ENCODE peak calls at places on chromosome 5, in five cellular contexts. X, C, K, M and J are unnamed samples.

GRCh38 chr5:76785493-76785892 is 33.3 kb upstream of the F2RL1 start:
- DNase-seq in C (no peak), X (peak), K (no peak), M (peak), J (no peak)

GRCh38 chr5:35012796-35013195 is 35.0 kb downstream of the AGXT2 start:
- DNase-seq in C (no peak), X (no peak), M (no peak), K (no peak), J (no peak)

GRCh38 chr5:156762656-156763055 is 87.4 kb upstream of the PPP1R2B start:
- DNase-seq in X (no peak), C (no peak), M (no peak), K (no peak), J (no peak)

GRCh38 chr5:56050566-56051292 is 56.0 kb upstream of the IL6ST start:
- DNase-seq in X (no peak), K (no peak), M (no peak), C (no peak), J (peak)

GRCh38 chr5:113038714-113039113 is 62.1 kb downstream of the DCP2 start:
- DNase-seq in X (no peak), K (no peak), M (no peak), C (no peak), J (peak)

GRCh38 chr5:139108056-139108811 is 89.9 kb downstream of the SIL1 start:
- DNase-seq in X (no peak), C (no peak), M (no peak), K (no peak), J (no peak)

GRCh38 chr5:158813275-158813674 is 286.4 kb downstream of the EBF1 start:
- DNase-seq in M (no peak), C (no peak), K (no peak), X (no peak), J (peak)

GRCh38 chr5:40911278-40911677 is 2.0 kb downstream of the C7 start:
- DNase-seq in X (no peak), M (no peak), C (no peak), K (no peak), J (no peak)

GRCh38 chr5:68110264-68110663 is 105.3 kb upstream of the PIK3R1 start:
- DNase-seq in M (no peak), C (no peak), X (no peak), K (no peak), J (no peak)

GRCh38 chr5:61309115-61309514 is 22.9 kb upstream of the ZSWIM6 start:
- DNase-seq in K (no peak), X (no peak), M (no peak), C (no peak), J (no peak)

GRCh38 chr5:114243281-114243982 is 118.4 kb upstream of the KCNN2 start:
- DNase-seq in X (no peak), C (no peak), M (no peak), K (no peak), J (no peak)

GRCh38 chr5:158119852-158120708 is 261.1 kb upstream of the CLINT1 start:
- DNase-seq in M (no peak), K (no peak), X (no peak), C (no peak), J (no peak)

GRCh38 chr5:172571413-172571812 is 69.7 kb upstream of the NEURL1B start:
- DNase-seq in K (no peak), M (no peak), C (no peak), X (no peak), J (no peak)

GRCh38 chr5:133129192-133129748 is 77.5 kb downstream of the HSPA4 start:
- DNase-seq in C (no peak), X (no peak), M (no peak), K (no peak), J (no peak)

GRCh38 chr5:157132302-157132612 is 10.4 kb downstream of the MED7 start:
- DNase-seq in M (no peak), C (no peak), K (no peak), X (no peak), J (no peak)

GRCh38 chr5:97070234-97070633 is 72.2 kb downstream of the LIX1 start:
- DNase-seq in K (no peak), C (no peak), X (no peak), M (no peak), J (no peak)

GRCh38 chr5:96033116-96033515 is 71.5 kb upstream of the ELL2 start:
- DNase-seq in X (no peak), M (no peak), K (no peak), C (no peak), J (no peak)

GRCh38 chr5:54719384-54720306 is 202.1 kb downstream of the SNX18 start:
- DNase-seq in M (no peak), C (no peak), K (no peak), X (no peak), J (peak)

GRCh38 chr5:149730620-149731331 is 666 bp downstream of the PPARGC1B start:
- DNase-seq in M (peak), X (no peak), C (peak), K (no peak), J (peak)

GRCh38 chr5:172370648-172371248 is 83.6 kb downstream of the SH3PXD2B start:
- DNase-seq in X (peak), K (no peak), C (peak), M (peak), J (peak)

GRCh38 chr5:62791059-62791458 is 212.4 kb downstream of the LRRC70 start:
- DNase-seq in M (peak), X (peak), C (no peak), K (no peak), J (peak)

GRCh38 chr5:318341-318897 is 3.1 kb upstream of the AHRR start:
- DNase-seq in M (peak), K (no peak), X (no peak), C (no peak), J (peak)

GRCh38 chr5:80246995-80247729 is 8.7 kb downstream of the SERINC5 start:
- DNase-seq in M (peak), X (peak), K (peak), C (peak), J (peak)

GRCh38 chr5:102617857-102618187 is 119.0 kb upstream of the SLCO6A1 start:
- DNase-seq in K (no peak), C (no peak), X (no peak), M (no peak), J (no peak)

GRCh38 chr5:10555134-10555733 is 8.6 kb upstream of the ANKRD33B start:
- DNase-seq in K (no peak), X (no peak), C (no peak), M (peak), J (no peak)

GRCh38 chr5:76838481-76839261 is 11.1 kb upstream of the S100Z start:
- DNase-seq in M (peak), X (peak), K (no peak), C (no peak), J (no peak)

GRCh38 chr5:157611571-157612067 is 36.0 kb upstream of the ADAM19 start:
- DNase-seq in X (no peak), C (no peak), M (no peak), K (peak), J (no peak)

GRCh38 chr5:176619203-176619568 is 9.2 kb upstream of the GPRIN1 start:
- DNase-seq in X (peak), M (peak), C (peak), K (no peak), J (peak)

GRCh38 chr5:154776167-154776566 is 21.0 kb downstream of the LARP1 start:
- DNase-seq in K (no peak), M (no peak), X (no peak), C (no peak), J (no peak)
- TF ChIP-seq JUNB in K (no peak), M (no peak), X (no peak), C (no peak), J (no peak)

DNA sequence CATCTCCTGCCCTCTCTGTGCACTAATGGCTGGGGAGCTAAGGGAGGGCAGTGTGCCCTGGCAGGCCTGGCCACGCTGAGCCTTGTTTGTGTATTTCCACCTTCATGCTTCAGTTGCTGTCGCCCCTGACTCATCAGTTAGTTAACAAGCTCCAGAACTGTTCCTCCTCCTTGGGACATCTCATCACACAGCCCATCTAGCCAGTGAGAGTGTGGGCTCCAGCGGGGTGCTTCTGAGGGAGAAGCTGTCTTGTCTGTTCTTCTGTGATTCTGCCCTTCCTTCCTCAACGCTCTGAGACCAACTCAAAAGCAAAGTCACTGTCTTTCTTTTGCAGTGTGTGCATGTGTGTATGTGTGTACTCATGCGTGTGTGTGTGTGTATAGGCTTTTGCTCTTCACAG is 58.3 kb upstream of the CPEB4 start:
- DNase-seq in X (no peak), C (no peak), M (peak), K (no peak), J (no peak)
- TF ChIP-seq JUNB in X (no peak), C (no peak), M (no peak), K (no peak), J (no peak)

DNA sequence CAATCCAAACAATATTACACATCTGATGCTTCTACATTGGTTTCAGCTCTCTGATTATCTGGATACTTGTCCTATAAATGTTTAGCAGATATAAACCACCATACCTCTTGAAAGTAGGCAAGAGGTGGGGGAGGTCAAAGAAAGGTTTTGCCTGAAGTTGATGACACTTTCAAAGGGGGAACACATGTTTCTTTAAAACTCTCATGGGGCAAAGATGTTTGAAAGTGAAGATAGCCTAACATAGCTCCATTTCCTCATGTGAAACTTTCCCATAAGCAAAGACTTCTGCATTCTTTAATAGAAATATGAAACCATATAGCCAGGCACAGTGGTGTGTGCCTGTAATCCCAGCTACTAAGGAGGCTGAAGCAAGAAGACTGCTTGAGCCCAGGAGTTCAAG is 62.1 kb downstream of the CETN3 start:
- DNase-seq in X (no peak), K (peak), C (no peak), M (no peak), J (no peak)
- TF ChIP-seq JUNB in X (no peak), K (no peak), C (no peak), M (no peak), J (no peak)

DNA sequence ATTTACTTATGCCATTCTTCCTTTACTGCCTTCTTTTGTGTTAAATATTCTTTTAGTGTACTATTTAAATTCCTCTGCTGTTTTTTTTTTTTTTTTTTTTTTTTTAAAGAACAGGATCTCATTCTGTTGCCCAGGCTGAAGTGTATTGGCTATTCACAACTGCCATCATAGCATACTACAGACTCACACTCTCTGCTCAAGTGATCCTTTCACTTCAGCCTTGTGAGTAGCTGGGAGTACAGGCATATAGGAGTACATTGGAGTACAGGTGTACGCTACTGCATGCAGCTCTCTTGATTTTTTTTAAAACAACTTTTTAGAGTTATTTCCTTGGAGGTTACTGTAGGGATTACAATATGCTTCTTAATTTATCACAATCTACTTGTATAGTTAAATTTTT is 56.1 kb downstream of the NIPBL start:
- DNase-seq in K (no peak), X (no peak), M (no peak), C (no peak), J (no peak)
- TF ChIP-seq JUNB in K (no peak), X (no peak), M (no peak), C (no peak), J (no peak)

GRCh38 chr5:140348104-140348503 is 1.7 kb upstream of the HBEGF start:
- DNase-seq in C (no peak), M (no peak), X (no peak), K (no peak), J (no peak)

GRCh38 chr5:140346348-140347221 is at the start of gene HBEGF:
- DNase-seq in C (peak), M (peak), K (no peak), X (peak), J (peak)

GRCh38 chr5:140344683-140345423 is 1.6 kb downstream of the HBEGF start:
- DNase-seq in X (no peak), M (no peak), K (no peak), C (peak), J (peak)

GRCh38 chr5:140347382-140347781 is 979 bp upstream of the HBEGF start:
- DNase-seq in C (no peak), X (no peak), M (no peak), K (no peak), J (no peak)

DNA sequence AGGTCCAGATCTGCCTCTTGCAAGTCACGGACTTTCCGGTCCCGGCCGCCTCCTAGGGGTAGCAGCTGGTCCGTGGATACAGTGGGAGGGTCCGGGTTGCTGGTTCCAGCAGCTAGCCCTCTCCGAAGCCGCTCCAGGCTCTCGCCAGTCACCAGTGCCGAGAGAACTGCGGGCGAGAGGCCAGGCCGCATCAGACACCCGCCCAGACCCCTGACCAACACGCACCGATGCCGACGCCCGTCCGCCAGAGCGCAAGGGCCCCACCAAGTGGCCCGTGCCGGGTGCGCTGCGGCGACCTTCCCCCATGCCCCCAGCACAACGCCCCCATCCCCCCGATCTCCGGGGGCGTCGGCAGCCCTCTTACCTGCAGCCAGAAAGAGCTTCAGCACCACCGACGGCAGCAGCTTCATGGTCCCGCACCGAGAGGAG is 470 bp downstream of the HBEGF start:
- DNase-seq in X (peak), M (peak), K (no peak), C (peak), J (peak)
- TF ChIP-seq JUNB in X (no peak), M (no peak), K (no peak), C (no peak), J (no peak)

DNA sequence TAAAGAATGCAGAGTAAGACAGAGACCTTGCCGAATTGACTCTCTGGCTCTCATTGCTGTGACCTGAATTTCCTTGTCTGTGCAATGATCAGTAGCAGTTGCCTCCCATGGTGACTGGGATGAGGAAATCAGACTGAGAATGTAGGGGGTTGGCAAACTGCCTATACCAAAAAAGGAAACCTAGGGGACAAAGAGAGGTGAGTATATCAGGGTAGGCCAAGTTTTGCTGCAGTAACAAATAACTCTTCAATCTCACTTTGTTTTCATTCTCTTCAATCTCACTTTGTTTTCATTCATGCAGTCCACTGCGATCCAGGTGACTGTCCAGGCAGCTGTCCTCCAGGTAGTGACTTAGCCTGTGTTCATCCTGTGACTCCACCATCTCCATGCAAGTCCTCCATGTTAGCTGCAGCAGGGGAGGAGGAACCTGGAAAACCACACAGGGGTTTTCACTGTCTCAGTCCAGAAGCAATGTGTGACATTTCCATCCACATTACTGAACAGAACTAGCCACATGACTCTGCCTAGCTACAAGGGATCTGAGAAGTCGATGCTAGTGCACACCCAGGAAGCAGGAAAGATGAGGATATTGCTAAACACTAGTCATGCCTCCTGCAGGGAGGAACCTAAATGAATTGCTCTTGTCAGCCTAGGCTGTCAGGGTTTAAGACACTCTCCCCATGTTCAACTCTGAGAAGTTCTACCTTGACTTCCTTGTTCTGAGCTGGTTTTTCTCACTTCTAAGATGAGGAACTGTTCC is 26.0 kb downstream of the TMEM174 start:
- DNase-seq in X (no peak), M (no peak), K (no peak), C (no peak), J (no peak)
- TF ChIP-seq JUNB in X (no peak), M (no peak), K (no peak), C (no peak), J (no peak)

GRCh38 chr5:66849803-66850202 is 253.6 kb downstream of the MAST4 start:
- DNase-seq in C (no peak), K (no peak), X (no peak), M (peak), J (no peak)
- TF ChIP-seq JUNB in C (no peak), K (no peak), X (no peak), M (no peak), J (no peak)

DNA sequence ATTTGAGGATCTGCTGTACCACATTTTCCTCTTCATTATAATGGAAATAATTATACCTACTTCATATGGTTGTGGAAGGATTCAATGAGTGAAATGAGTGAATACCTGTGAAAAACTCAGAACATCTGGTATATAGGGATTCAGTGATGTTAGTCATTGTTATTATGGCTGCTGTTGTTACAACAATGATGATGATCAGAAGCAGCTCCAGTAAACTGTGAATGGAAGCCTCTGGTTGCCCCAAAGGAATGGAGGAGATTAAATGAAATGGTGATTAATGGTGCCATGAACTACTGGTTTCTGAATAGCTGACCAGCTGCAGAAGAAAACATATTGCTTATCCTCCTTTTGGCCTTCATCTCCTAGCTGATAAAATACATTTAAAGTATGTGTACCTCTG is 371.9 kb downstream of the ARHGEF28 start:
- DNase-seq in M (no peak), X (no peak), K (no peak), C (no peak), J (no peak)
- TF ChIP-seq JUNB in M (no peak), X (no peak), K (no peak), C (no peak), J (no peak)

GRCh38 chr5:64680289-64680688 is 10.0 kb upstream of the SHISAL2B start:
- DNase-seq in X (peak), C (no peak), M (peak), K (no peak), J (peak)
- TF ChIP-seq JUNB in X (no peak), C (no peak), M (no peak), K (no peak), J (no peak)